ENCODE peak calls at places on chromosome 11, in eight cellular contexts. H, O, I, J, U, Z, Q and K are unnamed samples.

GRCh38 chr11:131991606-131992005 is 621.2 kb downstream of the NTM start:
- DNase-seq in J (no peak), Z (no peak), I (no peak), U (no peak), O (no peak), H (no peak), Q (no peak), K (no peak)

GRCh38 chr11:17162376-17162775 is 45.4 kb downstream of the PIK3C2A start:
- DNase-seq in H (no peak), U (no peak), Z (no peak), I (no peak), J (no peak), O (no peak), Q (no peak), K (no peak)

GRCh38 chr11:73271936-73272679 is at the start of gene P2RY6:
- DNase-seq in I (peak), Q (peak), J (no peak), U (peak), Z (no peak), H (no peak), O (peak), K (no peak)

GRCh38 chr11:39809833-39810232 is 1649.6 kb downstream of the LRRC4C start:
- DNase-seq in H (no peak), U (no peak), O (no peak), J (no peak), Z (no peak), I (no peak), Q (no peak), K (no peak)

GRCh38 chr11:63608353-63609345 is 5.6 kb downstream of the PLAAT3 start:
- DNase-seq in Z (peak), O (no peak), H (no peak), J (no peak), I (no peak), Q (no peak), U (no peak), K (no peak)

GRCh38 chr11:95156133-95156731 is 66.6 kb downstream of the ENDOD1 start:
- DNase-seq in O (no peak), H (no peak), U (no peak), Z (no peak), Q (peak), I (no peak), J (no peak), K (no peak)

GRCh38 chr11:77806415-77806814 is 14.1 kb downstream of the RSF1 start:
- DNase-seq in Q (no peak), Z (no peak), U (no peak), O (no peak), J (no peak), H (no peak), I (no peak), K (no peak)

GRCh38 chr11:116472661-116473060 is 300.1 kb downstream of the BUD13 start:
- DNase-seq in I (no peak), O (peak), U (no peak), Q (no peak), J (no peak), H (no peak), Z (no peak), K (no peak)

GRCh38 chr11:114377612-114378267 is 22.6 kb downstream of the C11orf71 start:
- DNase-seq in Q (no peak), H (no peak), O (no peak), I (no peak), J (no peak), U (peak), Z (no peak), K (no peak)

GRCh38 chr11:64865286-64866172 is 12.9 kb downstream of the EHD1 start:
- DNase-seq in H (no peak), Z (no peak), I (no peak), Q (no peak), J (no peak), U (no peak), O (no peak), K (no peak)

GRCh38 chr11:118265954-118266353 is 1.9 kb upstream of the MPZL2 start:
- DNase-seq in Q (no peak), J (peak), Z (no peak), U (no peak), I (no peak), O (peak), H (peak), K (no peak)

GRCh38 chr11:123694551-123694950 is 40.1 kb upstream of the SCN3B start:
- DNase-seq in Q (no peak), U (peak), J (no peak), H (no peak), O (no peak), I (no peak), Z (no peak), K (no peak)

GRCh38 chr11:101458161-101458560 is 125.6 kb downstream of the TRPC6 start:
- DNase-seq in Q (no peak), U (no peak), H (no peak), J (no peak), I (no peak), Z (no peak), O (no peak), K (no peak)

GRCh38 chr11:86182976-86183584 is 61.5 kb upstream of the EED start:
- DNase-seq in I (no peak), H (no peak), Z (no peak), J (no peak), U (no peak), Q (no peak), O (no peak), K (no peak)

GRCh38 chr11:66976048-66976467 is 954 bp downstream of the C11orf86 start:
- DNase-seq in J (no peak), Q (peak), H (no peak), U (peak), O (no peak), Z (no peak), I (peak), K (no peak)

GRCh38 chr11:114301088-114301487 is 4.9 kb downstream of the NNMT start:
- DNase-seq in J (no peak), H (no peak), Z (no peak), I (no peak), O (no peak), U (no peak), Q (no peak), K (no peak)

GRCh38 chr11:95586155-95586554 is 203.4 kb downstream of the FAM76B start:
- DNase-seq in H (no peak), I (no peak), J (no peak), Z (no peak), U (no peak), O (no peak), Q (no peak), K (no peak)

GRCh38 chr11:12141283-12141682 is 30.9 kb downstream of the MICAL2 start:
- DNase-seq in U (no peak), Z (peak), I (no peak), O (no peak), H (no peak), Q (no peak), J (no peak), K (no peak)

GRCh38 chr11:79437981-79438630 is 2.7 kb downstream of the TENM4 start:
- DNase-seq in J (no peak), Z (peak), U (peak), O (peak), Q (no peak), H (peak), I (no peak), K (no peak)

GRCh38 chr11:6655790-6656580 is at the start of gene DCHS1:
- DNase-seq in U (peak), I (peak), J (no peak), Q (peak), O (peak), Z (no peak), H (peak), K (no peak)

GRCh38 chr11:1005913-1006312 is 30.6 kb downstream of the MUC6 start:
- DNase-seq in Z (peak), O (peak), Q (no peak), J (peak), H (no peak), U (no peak), I (peak), K (no peak)

GRCh38 chr11:61889831-61890230 is 1.5 kb downstream of the FADS3 start:
- DNase-seq in O (no peak), J (no peak), Q (no peak), U (no peak), I (no peak), Z (no peak), H (no peak), K (no peak)

GRCh38 chr11:44889266-44889665 is 61.4 kb downstream of the TP53I11 start:
- DNase-seq in Q (no peak), I (peak), Z (no peak), J (no peak), U (no peak), H (no peak), O (no peak), K (no peak)

GRCh38 chr11:44885919-44886318 is 64.8 kb downstream of the TP53I11 start:
- DNase-seq in U (no peak), I (no peak), J (no peak), O (no peak), Q (no peak), H (no peak), Z (no peak), K (no peak)

GRCh38 chr11:44885065-44885777 is 65.5 kb downstream of the TP53I11 start:
- DNase-seq in U (no peak), Q (no peak), J (no peak), Z (no peak), I (no peak), H (no peak), O (peak), K (no peak)

GRCh38 chr11:44887598-44887997 is 63.1 kb downstream of the TP53I11 start:
- DNase-seq in O (no peak), U (no peak), Q (peak), J (no peak), I (peak), H (no peak), Z (no peak), K (no peak)

DNA sequence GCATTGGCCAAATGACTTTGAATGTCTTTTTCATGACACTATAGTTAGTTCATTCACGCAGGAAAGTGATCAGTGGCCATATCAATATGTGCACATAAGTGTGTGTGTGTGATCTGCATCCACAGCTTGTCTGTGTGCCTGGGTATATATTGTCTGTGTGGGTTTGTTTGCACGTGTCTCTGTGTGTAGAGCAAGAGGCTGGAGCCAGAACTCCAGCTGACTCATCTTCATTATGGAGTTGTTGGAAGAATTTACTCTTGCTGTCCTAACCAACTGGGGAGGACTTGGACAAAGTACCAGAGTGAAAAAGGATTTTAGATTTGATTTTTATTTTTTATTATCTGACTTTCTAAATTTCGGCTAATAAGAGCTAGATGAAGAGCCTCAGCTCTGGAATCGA is 63.9 kb downstream of the TP53I11 start:
- DNase-seq in U (no peak), Z (no peak), J (no peak), I (no peak), O (peak), Q (no peak), H (no peak), K (no peak)
- H3K27ac ChIP-seq in U (no peak), Z (no peak), J (no peak), I (peak), O (peak), Q (no peak), H (no peak), K (no peak)

GRCh38 chr11:75526192-75526541 is 426 bp upstream of the GDPD5 start:
- DNase-seq in O (no peak), Z (no peak), J (no peak), I (no peak), Q (no peak), H (no peak), U (no peak), K (no peak)
- H3K27ac ChIP-seq in O (peak), Z (no peak), J (no peak), I (no peak), Q (no peak), H (no peak), U (peak), K (no peak)

DNA sequence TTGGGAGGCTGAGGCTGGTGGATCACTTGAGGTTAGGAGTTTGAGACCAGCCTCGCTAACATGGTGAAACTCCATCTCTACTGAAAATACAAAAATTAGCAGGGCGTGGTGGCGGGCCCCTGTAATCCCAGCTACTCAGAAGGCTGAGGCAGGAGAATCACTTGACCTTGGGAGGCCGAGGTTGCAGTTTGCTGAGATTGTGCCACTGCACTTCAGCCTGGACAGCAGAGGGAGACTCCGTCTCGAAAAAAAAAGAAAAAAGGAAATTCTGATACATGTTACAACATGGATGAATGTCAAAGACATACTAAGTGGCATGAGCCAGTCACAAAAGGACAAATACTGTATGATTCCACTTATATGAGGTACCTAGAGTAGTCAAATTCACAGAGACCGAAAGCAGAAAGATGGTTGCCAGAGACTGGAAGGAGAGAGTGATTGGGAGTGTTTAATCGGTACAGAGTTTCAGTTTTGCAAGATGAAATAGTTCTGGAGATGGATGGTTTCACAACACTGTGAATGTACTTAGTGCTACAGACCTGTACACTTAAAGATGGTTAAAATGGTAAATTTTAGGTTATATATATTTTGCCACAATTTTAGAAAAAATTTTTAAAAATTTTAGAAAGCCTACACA is 92.3 kb downstream of the BLID start:
- DNase-seq in I (no peak), Z (peak), Q (no peak), U (peak), O (no peak), H (no peak), J (no peak), K (no peak)
- H3K27ac ChIP-seq in I (peak), Z (no peak), Q (no peak), U (no peak), O (no peak), H (no peak), J (no peak), K (no peak)

DNA sequence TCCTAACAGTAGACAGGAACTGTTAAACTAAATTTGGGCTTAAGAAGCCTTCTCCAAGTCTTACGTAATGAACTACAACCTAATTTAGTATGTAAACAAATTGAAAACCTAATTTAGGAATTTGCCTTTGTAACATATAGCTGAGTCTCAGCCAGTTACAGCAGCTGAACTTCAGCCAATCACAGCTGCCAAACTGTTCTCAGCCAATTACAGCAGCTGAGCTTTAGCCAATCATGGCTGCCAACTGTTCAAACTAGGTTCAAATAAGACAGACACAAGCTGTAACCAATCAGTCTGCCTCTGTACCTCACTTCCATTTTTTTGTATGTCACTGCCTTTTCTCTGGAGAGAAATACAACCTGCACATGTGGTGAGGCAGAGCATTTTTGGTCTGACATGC is 95.0 kb upstream of the CD44 start:
- DNase-seq in Z (peak), H (no peak), I (no peak), U (peak), O (no peak), Q (no peak), J (no peak), K (no peak)
- H3K27ac ChIP-seq in Z (no peak), H (no peak), I (no peak), U (no peak), O (no peak), Q (no peak), J (no peak), K (no peak)

DNA sequence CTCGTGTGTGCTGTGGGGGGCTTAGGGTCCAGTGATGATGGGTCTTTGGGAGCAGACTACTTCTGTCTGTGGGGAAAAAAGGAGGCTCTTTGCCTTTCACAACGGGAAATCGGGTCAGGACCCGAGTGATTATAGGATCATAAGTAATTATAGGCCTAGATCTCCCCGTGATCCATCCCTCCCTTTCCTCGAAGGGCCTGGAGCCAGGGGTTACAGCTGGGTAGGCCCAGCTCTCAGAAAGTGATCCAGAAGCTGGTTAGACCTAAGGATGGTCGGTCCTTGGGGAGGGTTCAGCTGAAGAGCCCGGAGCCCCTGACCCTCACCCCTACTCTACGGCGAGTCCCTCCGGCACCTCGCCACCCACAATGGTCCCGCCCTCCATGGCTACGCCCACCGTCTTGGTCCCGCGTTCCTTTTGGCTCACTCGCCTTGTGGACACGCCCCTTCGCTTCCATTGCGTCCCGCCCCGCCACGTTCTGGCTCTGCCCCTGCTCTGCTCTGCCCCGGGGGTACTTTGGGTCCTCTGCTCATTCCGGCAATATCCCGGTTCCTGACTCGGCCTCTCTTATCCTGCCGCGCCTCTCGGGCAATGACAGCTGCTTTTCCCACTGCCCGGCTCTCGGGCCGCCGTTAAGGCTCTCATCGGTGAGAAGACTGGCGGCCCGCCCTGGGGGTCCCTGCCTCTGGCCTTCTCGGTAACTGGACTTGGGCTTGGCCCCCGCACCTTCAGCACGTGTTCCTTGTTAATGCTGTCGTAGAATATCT is 5.0 kb downstream of the IGSF22 start:
- DNase-seq in H (peak), Q (peak), I (no peak), O (peak), Z (peak), J (peak), U (peak), K (peak)
- H3K27ac ChIP-seq in H (no peak), Q (peak), I (no peak), O (peak), Z (peak), J (peak), U (no peak), K (peak)

GRCh38 chr11:19200410-19201201 is 1.2 kb downstream of the CSRP3 start:
- DNase-seq in Q (no peak), H (no peak), Z (no peak), U (no peak), J (no peak), O (no peak), I (peak), K (no peak)

GRCh38 chr11:19196458-19196857 is 5.3 kb downstream of the CSRP3 start:
- DNase-seq in O (no peak), U (no peak), I (no peak), Z (no peak), Q (no peak), H (no peak), J (no peak), K (no peak)

GRCh38 chr11:19199766-19200165 is 2.0 kb downstream of the CSRP3 start:
- DNase-seq in Z (no peak), I (no peak), O (no peak), J (no peak), H (no peak), Q (no peak), U (no peak), K (no peak)

GRCh38 chr11:19201737-19202605 is at the start of gene CSRP3:
- DNase-seq in J (peak), U (no peak), H (no peak), I (peak), Q (no peak), O (no peak), Z (no peak), K (no peak)

GRCh38 chr11:19199037-19199436 is 2.7 kb downstream of the CSRP3 start:
- DNase-seq in Q (no peak), I (no peak), Z (no peak), H (no peak), J (no peak), O (no peak), U (no peak), K (no peak)
- H3K27ac ChIP-seq in Q (no peak), I (no peak), Z (no peak), H (no peak), J (peak), O (no peak), U (no peak), K (no peak)